ENCODE peak calls at places on chromosomes 4 and X, in four cellular contexts. G, W, T and O are unnamed samples. For H3K27me3, the result is how much of the 10 kb centered on the place peaks cover.

GRCh38 chr4:41575207-41575606 is 37.2 kb downstream of the LIMCH1 start:
- DNase-seq in T (peak), W (no peak), G (no peak), O (no peak)

GRCh38 chr4:181854142-181854541 is 389.1 kb upstream of the TENM3 start:
- DNase-seq in T (peak), W (no peak), G (no peak), O (no peak)

GRCh38 chr4:142547974-142548373 is 298.1 kb downstream of the INPP4B start:
- DNase-seq in T (peak), W (no peak), G (no peak), O (no peak)

GRCh38 chr4:152156448-152156847 is 379.4 kb downstream of the FBXW7 start:
- DNase-seq in W (peak), T (peak), G (no peak), O (no peak)

GRCh38 chrX:107324493-107325310 is 118.3 kb downstream of the DNAAF6 start:
- DNase-seq in W (no peak), G (no peak), T (peak), O (no peak)

GRCh38 chrX:123923211-123923610 is 38.3 kb upstream of the STAG2 start:
- DNase-seq in G (no peak), W (no peak), T (peak), O (no peak)

GRCh38 chr4:86730310-86730709 is 118.9 kb downstream of the SLC10A6 start:
- DNase-seq in W (no peak), G (no peak), T (no peak), O (no peak)

GRCh38 chr4:52555356-52555716 is 103.8 kb downstream of the USP46 start:
- DNase-seq in W (no peak), T (no peak), G (no peak), O (no peak)

GRCh38 chrX:102018208-102018607 is 86.4 kb upstream of the ZMAT1 start:
- DNase-seq in G (no peak), W (no peak), T (no peak), O (no peak)

GRCh38 chr4:149166365-149166764 is 649.3 kb downstream of the IQCM start:
- DNase-seq in G (no peak), T (no peak), W (no peak), O (no peak)

GRCh38 chr4:108730579-108730978 is 32.3 kb downstream of the ETNPPL start:
- DNase-seq in T (no peak), W (no peak), G (no peak), O (no peak)

GRCh38 chr4:57424231-57424897 is 314.2 kb upstream of the IGFBP7 start:
- DNase-seq in W (no peak), T (peak), G (no peak), O (no peak)

GRCh38 chrX:21821875-21822274 is 17.5 kb upstream of the MBTPS2 start:
- DNase-seq in W (no peak), T (no peak), G (no peak), O (no peak)

GRCh38 chrX:117995378-117995777 is 121.2 kb downstream of the KLHL13 start:
- DNase-seq in W (no peak), T (peak), G (no peak), O (no peak)

GRCh38 chr4:128450326-128451120 is 162.9 kb upstream of the PGRMC2 start:
- DNase-seq in W (no peak), T (no peak), G (no peak), O (no peak)

GRCh38 chr4:96916731-96917130 is 1076.8 kb downstream of the PDHA2 start:
- DNase-seq in T (no peak), W (no peak), G (no peak), O (no peak)

GRCh38 chr4:85828295-85828910 is 353.5 kb downstream of the ARHGAP24 start:
- DNase-seq in W (no peak), G (no peak), T (peak), O (no peak)

GRCh38 chrX:125505207-125505606 is 185.5 kb downstream of the TEX13C start:
- DNase-seq in G (no peak), W (no peak), T (peak), O (no peak)

GRCh38 chr4:90126805-90127204 is 389 bp upstream of the CCSER1 start:
- DNase-seq in W (no peak), G (no peak), T (no peak), O (no peak)

GRCh38 chr4:83197555-83198235 is 83.2 kb upstream of the PLAC8 start:
- DNase-seq in T (no peak), G (no peak), W (peak), O (no peak)

GRCh38 chrX:132634521-132634920 is 145.7 kb upstream of the MBNL3 start:
- DNase-seq in T (no peak), G (no peak), W (no peak), O (no peak)

GRCh38 chrX:15274946-15275345 is 5.1 kb upstream of the ASB9 start:
- DNase-seq in W (no peak), G (no peak), T (no peak), O (no peak)

GRCh38 chrX:133081990-133082389 is 14.9 kb downstream of the USP26 start:
- DNase-seq in W (no peak), T (no peak), G (no peak), O (no peak)

GRCh38 chr4:61922766-61923165 is 722.6 kb downstream of the ADGRL3 start:
- DNase-seq in T (peak), G (no peak), W (no peak), O (no peak)

GRCh38 chr4:159358226-159358625 is 255.3 kb downstream of the RAPGEF2 start:
- DNase-seq in T (peak), G (peak), W (no peak), O (peak)

GRCh38 chr4:118790544-118790943 is 45.4 kb downstream of the SEC24D start:
- DNase-seq in G (no peak), T (no peak), W (no peak), O (no peak)

GRCh38 chr4:38310446-38311043 is 350.3 kb downstream of the PTTG2 start:
- DNase-seq in W (no peak), T (no peak), G (no peak), O (no peak)

GRCh38 chr4:128973384-128973783 is 120.0 kb downstream of the SCLT1 start:
- DNase-seq in T (no peak), G (no peak), W (no peak), O (no peak)

GRCh38 chr4:93776386-93777080 is 52.0 kb upstream of the ATOH1 start:
- DNase-seq in W (no peak), T (peak), G (peak), O (no peak)

GRCh38 chr4:43680416-43680815 is 768.2 kb downstream of the KCTD8 start:
- DNase-seq in T (no peak), W (no peak), G (no peak), O (no peak)

GRCh38 chr4:7530026-7530562 is 95.4 kb upstream of the PSAPL1 start:
- DNase-seq in W (no peak), T (no peak), G (no peak), O (no peak)

GRCh38 chrX:15973299-15973698 is 118.7 kb upstream of the AP1S2 start:
- DNase-seq in T (peak), G (no peak), W (no peak), O (peak)

GRCh38 chrX:30301203-30301602 is 8.0 kb downstream of the NR0B1 start:
- DNase-seq in W (no peak), G (no peak), T (no peak), O (no peak)

GRCh38 chr4:122692641-122693520 is 39.6 kb upstream of the BBS12 start:
- DNase-seq in T (peak), W (no peak), G (no peak), O (no peak)

GRCh38 chr4:88054229-88054628 is 46.8 kb downstream of the PKD2 start:
- DNase-seq in G (no peak), W (no peak), T (no peak), O (no peak)

GRCh38 chr4:157075811-157076577 is at the start of gene GLRB:
- DNase-seq in G (no peak), T (no peak), W (peak), O (peak)

GRCh38 chr4:6763330-6763851 is 19.1 kb upstream of the KIAA0232 start:
- DNase-seq in G (no peak), T (peak), W (no peak), O (no peak)

GRCh38 chrX:153520286-153520917 is 3.0 kb downstream of the ATP2B3 start:
- DNase-seq in G (no peak), T (no peak), W (no peak), O (no peak)
- H3K27me3 ChIP-seq in G (under half), T (under half), W (half or more), O (half or more)

GRCh38 chr4:148052448-148052847 is 320.6 kb downstream of the ARHGAP10 start:
- DNase-seq in T (no peak), W (no peak), G (no peak), O (no peak)
- TF ChIP-seq CTCF in T (no peak), W (no peak), G (peak), O (no peak)

GRCh38 chrX:1103360-1103759 is 109.1 kb downstream of the CRLF2 start:
- DNase-seq in G (no peak), W (no peak), T (no peak), O (no peak)
- H3K27me3 ChIP-seq in G (under half), W (under half), T (under half), O (under half)

DNA sequence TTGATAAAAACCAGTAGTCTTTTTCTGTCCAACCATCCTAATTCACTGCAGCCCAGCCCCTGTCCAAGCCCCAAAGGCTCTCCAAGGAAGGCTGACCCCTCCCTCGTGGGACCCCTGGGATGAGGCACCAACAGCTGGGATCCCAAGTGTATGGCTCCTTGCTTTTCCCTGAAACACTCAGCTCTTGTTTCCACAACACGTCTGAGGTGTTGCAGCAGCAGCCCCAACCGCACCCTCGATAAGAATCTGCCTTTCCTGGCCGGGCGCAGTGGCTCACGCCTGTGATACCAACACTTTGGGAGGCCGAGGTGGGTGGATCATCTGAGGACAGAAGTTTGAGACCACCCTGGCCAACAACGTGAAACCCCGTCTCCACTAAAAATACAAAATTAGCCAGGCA is 17.0 kb upstream of the ATP6AP2 start:
- DNase-seq in W (no peak), T (no peak), G (no peak), O (no peak)
- TF ChIP-seq CTCF in W (no peak), T (no peak), G (no peak), O (no peak)

GRCh38 chrX:153836921-153837320 is 6.6 kb upstream of the PDZD4 start:
- DNase-seq in T (no peak), W (no peak), G (no peak), O (no peak)
- H3K27me3 ChIP-seq in T (under half), W (under half), G (under half), O (half or more)

GRCh38 chrX:153755136-153755535 is 8.9 kb upstream of the PLXNB3 start:
- DNase-seq in T (no peak), W (no peak), G (no peak), O (no peak)
- TF ChIP-seq CTCF in T (no peak), W (no peak), G (no peak), O (no peak)

GRCh38 chr4:84500386-84501196 is 1.5 kb upstream of the NKX6-1 start:
- DNase-seq in W (no peak), T (no peak), G (no peak), O (no peak)
- H3K27me3 ChIP-seq in W (half or more), T (half or more), G (half or more), O (half or more)